ENCODE peak calls at places on chromosomes 13 and 19, in four cellular contexts. One of them, this sample, is unnamed.

GRCh38 chr19:8158411-8159074 is 9.2 kb upstream of the FBN3 start:
- DNase-seq in activated CD4-positive, alpha-beta T cell treated with anti-CD3 and anti-CD28 coated beads, Interleukin-2, amount 50 U/mL, for 1 hour: peak; percentile 24
- DNase-seq in left ventricle myocardium inferior: no peak
- DNase-seq in NCI-H345: peak; percentile 88
- DNase-seq in this sample: peak; percentile 48

GRCh38 chr13:111880185-111880584 is 186.8 kb upstream of the SOX1 start:
- DNase-seq in activated CD4-positive, alpha-beta T cell treated with anti-CD3 and anti-CD28 coated beads, Interleukin-2, amount 50 U/mL, for 1 hour: no peak
- DNase-seq in left ventricle myocardium inferior: no peak
- DNase-seq in NCI-H345: no peak
- DNase-seq in this sample: no peak

GRCh38 chr13:34654682-34655081 is 287.4 kb upstream of the NBEA start:
- DNase-seq in activated CD4-positive, alpha-beta T cell treated with anti-CD3 and anti-CD28 coated beads, Interleukin-2, amount 50 U/mL, for 1 hour: no peak
- DNase-seq in left ventricle myocardium inferior: no peak
- DNase-seq in NCI-H345: no peak
- DNase-seq in this sample: no peak

GRCh38 chr19:18612772-18613588 is at the start of gene TMEM59L:
- DNase-seq in activated CD4-positive, alpha-beta T cell treated with anti-CD3 and anti-CD28 coated beads, Interleukin-2, amount 50 U/mL, for 1 hour: peak; percentile 52
- DNase-seq in left ventricle myocardium inferior: no peak
- DNase-seq in NCI-H345: no peak
- DNase-seq in this sample: no peak

GRCh38 chr19:35754365-35755139 is 2.3 kb downstream of the HSPB6 start:
- DNase-seq in activated CD4-positive, alpha-beta T cell treated with anti-CD3 and anti-CD28 coated beads, Interleukin-2, amount 50 U/mL, for 1 hour: no peak
- DNase-seq in left ventricle myocardium inferior: no peak
- DNase-seq in NCI-H345: no peak
- DNase-seq in this sample: no peak

GRCh38 chr13:110610955-110611595 is 4.3 kb upstream of the NAXD start:
- DNase-seq in activated CD4-positive, alpha-beta T cell treated with anti-CD3 and anti-CD28 coated beads, Interleukin-2, amount 50 U/mL, for 1 hour: no peak
- DNase-seq in left ventricle myocardium inferior: no peak
- DNase-seq in NCI-H345: no peak
- DNase-seq in this sample: no peak

GRCh38 chr13:51557875-51558604 is 26.2 kb upstream of the WDFY2 start:
- DNase-seq in activated CD4-positive, alpha-beta T cell treated with anti-CD3 and anti-CD28 coated beads, Interleukin-2, amount 50 U/mL, for 1 hour: no peak
- DNase-seq in left ventricle myocardium inferior: no peak
- DNase-seq in NCI-H345: no peak
- DNase-seq in this sample: no peak

GRCh38 chr13:37700887-37701286 is 102.3 kb upstream of the POSTN start:
- DNase-seq in activated CD4-positive, alpha-beta T cell treated with anti-CD3 and anti-CD28 coated beads, Interleukin-2, amount 50 U/mL, for 1 hour: no peak
- DNase-seq in left ventricle myocardium inferior: no peak
- DNase-seq in NCI-H345: no peak
- DNase-seq in this sample: no peak

GRCh38 chr19:19204181-19204580 is 967 bp upstream of the NR2C2AP start:
- DNase-seq in activated CD4-positive, alpha-beta T cell treated with anti-CD3 and anti-CD28 coated beads, Interleukin-2, amount 50 U/mL, for 1 hour: no peak
- DNase-seq in left ventricle myocardium inferior: no peak
- DNase-seq in NCI-H345: no peak
- DNase-seq in this sample: no peak

GRCh38 chr13:40874138-40874776 is 84.8 kb downstream of the SLC25A15 start:
- DNase-seq in activated CD4-positive, alpha-beta T cell treated with anti-CD3 and anti-CD28 coated beads, Interleukin-2, amount 50 U/mL, for 1 hour: no peak
- DNase-seq in left ventricle myocardium inferior: no peak
- DNase-seq in NCI-H345: no peak
- DNase-seq in this sample: no peak

GRCh38 chr19:662962-663681 is at the start of gene RNF126:
- DNase-seq in activated CD4-positive, alpha-beta T cell treated with anti-CD3 and anti-CD28 coated beads, Interleukin-2, amount 50 U/mL, for 1 hour: peak; percentile 94
- DNase-seq in left ventricle myocardium inferior: peak; percentile 96
- DNase-seq in NCI-H345: peak; percentile 94
- DNase-seq in this sample: peak; percentile 84

GRCh38 chr19:31285744-31286143 is 63.5 kb downstream of the TSHZ3 start:
- DNase-seq in activated CD4-positive, alpha-beta T cell treated with anti-CD3 and anti-CD28 coated beads, Interleukin-2, amount 50 U/mL, for 1 hour: no peak
- DNase-seq in left ventricle myocardium inferior: no peak
- DNase-seq in NCI-H345: no peak
- DNase-seq in this sample: no peak

GRCh38 chr19:45716314-45717130 is 14.2 kb downstream of the FBXO46 start:
- DNase-seq in activated CD4-positive, alpha-beta T cell treated with anti-CD3 and anti-CD28 coated beads, Interleukin-2, amount 50 U/mL, for 1 hour: peak; percentile 11
- DNase-seq in left ventricle myocardium inferior: no peak
- DNase-seq in NCI-H345: no peak
- DNase-seq in this sample: no peak

GRCh38 chr13:113001251-113002140 is 32.5 kb downstream of the MCF2L start:
- DNase-seq in activated CD4-positive, alpha-beta T cell treated with anti-CD3 and anti-CD28 coated beads, Interleukin-2, amount 50 U/mL, for 1 hour: no peak
- DNase-seq in left ventricle myocardium inferior: no peak
- DNase-seq in NCI-H345: peak; percentile 92
- DNase-seq in this sample: peak; percentile 58

GRCh38 chr19:13493516-13494310 is 12.6 kb downstream of the CACNA1A start:
- DNase-seq in activated CD4-positive, alpha-beta T cell treated with anti-CD3 and anti-CD28 coated beads, Interleukin-2, amount 50 U/mL, for 1 hour: no peak
- DNase-seq in left ventricle myocardium inferior: no peak
- DNase-seq in NCI-H345: no peak
- DNase-seq in this sample: no peak

GRCh38 chr19:39802958-39803357 is 24.3 kb downstream of the LEUTX start:
- DNase-seq in activated CD4-positive, alpha-beta T cell treated with anti-CD3 and anti-CD28 coated beads, Interleukin-2, amount 50 U/mL, for 1 hour: no peak
- DNase-seq in left ventricle myocardium inferior: no peak
- DNase-seq in NCI-H345: no peak
- DNase-seq in this sample: no peak

GRCh38 chr13:34748078-34748477 is 194.0 kb upstream of the NBEA start:
- DNase-seq in activated CD4-positive, alpha-beta T cell treated with anti-CD3 and anti-CD28 coated beads, Interleukin-2, amount 50 U/mL, for 1 hour: no peak
- DNase-seq in left ventricle myocardium inferior: peak; percentile 21
- DNase-seq in NCI-H345: peak; percentile 43
- DNase-seq in this sample: no peak

GRCh38 chr13:26327905-26328304 is 74.0 kb downstream of the CDK8 start:
- DNase-seq in activated CD4-positive, alpha-beta T cell treated with anti-CD3 and anti-CD28 coated beads, Interleukin-2, amount 50 U/mL, for 1 hour: no peak
- DNase-seq in left ventricle myocardium inferior: no peak
- DNase-seq in NCI-H345: no peak
- DNase-seq in this sample: no peak

GRCh38 chr13:95420501-95420900 is 119.2 kb upstream of the ABCC4 start:
- DNase-seq in activated CD4-positive, alpha-beta T cell treated with anti-CD3 and anti-CD28 coated beads, Interleukin-2, amount 50 U/mL, for 1 hour: no peak
- DNase-seq in left ventricle myocardium inferior: no peak
- DNase-seq in NCI-H345: no peak
- DNase-seq in this sample: no peak

GRCh38 chr13:40063743-40064142 is 408.3 kb downstream of the COG6 start:
- DNase-seq in activated CD4-positive, alpha-beta T cell treated with anti-CD3 and anti-CD28 coated beads, Interleukin-2, amount 50 U/mL, for 1 hour: no peak
- DNase-seq in left ventricle myocardium inferior: no peak
- DNase-seq in NCI-H345: no peak
- DNase-seq in this sample: no peak

GRCh38 chr19:931860-932646 is 6.2 kb downstream of the ARID3A start:
- DNase-seq in activated CD4-positive, alpha-beta T cell treated with anti-CD3 and anti-CD28 coated beads, Interleukin-2, amount 50 U/mL, for 1 hour: no peak
- DNase-seq in left ventricle myocardium inferior: no peak
- DNase-seq in NCI-H345: no peak
- DNase-seq in this sample: no peak

GRCh38 chr19:52689804-52690394 is 44.9 kb downstream of the ZNF611 start:
- DNase-seq in activated CD4-positive, alpha-beta T cell treated with anti-CD3 and anti-CD28 coated beads, Interleukin-2, amount 50 U/mL, for 1 hour: peak; percentile 10
- DNase-seq in left ventricle myocardium inferior: peak; percentile 33
- DNase-seq in NCI-H345: no peak
- DNase-seq in this sample: no peak